ENCODE peak calls at places on chromosomes 13 and 19, in five cellular contexts. One of them, this sample, is unnamed.

GRCh38 chr13:107625648-107626047 is 589.7 kb downstream of the LIG4 start:
- DNase-seq in A549: no peak
- DNase-seq in heart left ventricle: no peak
- DNase-seq in hepatocyte: no peak
- DNase-seq in cardiac muscle cell: no peak
- DNase-seq in this sample: no peak

GRCh38 chr13:44516771-44517170 is 59.4 kb downstream of the TSC22D1 start:
- DNase-seq in heart left ventricle: no peak
- DNase-seq in hepatocyte: no peak
- DNase-seq in A549: no peak
- DNase-seq in cardiac muscle cell: no peak
- DNase-seq in this sample: no peak

GRCh38 chr13:112333756-112334543 is 42.2 kb upstream of the SPACA7 start:
- DNase-seq in hepatocyte: no peak
- DNase-seq in cardiac muscle cell: no peak
- DNase-seq in A549: peak
- DNase-seq in heart left ventricle: no peak
- DNase-seq in this sample: no peak

GRCh38 chr19:53927745-53928144 is 18.7 kb downstream of the CACNG7 start:
- DNase-seq in cardiac muscle cell: peak
- DNase-seq in hepatocyte: peak
- DNase-seq in A549: no peak
- DNase-seq in heart left ventricle: no peak
- DNase-seq in this sample: no peak

GRCh38 chr19:48490980-48491792 is 20.4 kb downstream of the LMTK3 start:
- DNase-seq in hepatocyte: peak
- DNase-seq in heart left ventricle: no peak
- DNase-seq in A549: peak
- DNase-seq in cardiac muscle cell: no peak
- DNase-seq in this sample: peak

GRCh38 chr19:39341122-39341719 is 1.0 kb upstream of the SAMD4B start:
- DNase-seq in hepatocyte: peak
- DNase-seq in heart left ventricle: peak
- DNase-seq in cardiac muscle cell: peak
- DNase-seq in A549: no peak
- DNase-seq in this sample: no peak

GRCh38 chr19:850221-850978 is 1.7 kb upstream of the ELANE start:
- DNase-seq in hepatocyte: peak
- DNase-seq in A549: peak
- DNase-seq in heart left ventricle: peak
- DNase-seq in cardiac muscle cell: peak
- DNase-seq in this sample: peak

GRCh38 chr19:48991823-48992570 is 1.1 kb downstream of the GYS1 start:
- DNase-seq in cardiac muscle cell: peak
- DNase-seq in heart left ventricle: peak
- DNase-seq in A549: peak
- DNase-seq in hepatocyte: peak
- DNase-seq in this sample: no peak

GRCh38 chr13:77028202-77028601 is 1.2 kb upstream of the FBXL3 start:
- DNase-seq in cardiac muscle cell: peak
- DNase-seq in hepatocyte: peak
- DNase-seq in heart left ventricle: peak
- DNase-seq in A549: no peak
- DNase-seq in this sample: no peak

GRCh38 chr13:30998548-30999140 is 66.2 kb downstream of the TEX26 start:
- DNase-seq in hepatocyte: peak
- DNase-seq in A549: no peak
- DNase-seq in heart left ventricle: no peak
- DNase-seq in cardiac muscle cell: peak
- DNase-seq in this sample: no peak

GRCh38 chr19:50667177-50667758 is 18.0 kb downstream of the C19orf81 start:
- DNase-seq in heart left ventricle: no peak
- DNase-seq in hepatocyte: no peak
- DNase-seq in cardiac muscle cell: no peak
- DNase-seq in A549: no peak
- DNase-seq in this sample: no peak

GRCh38 chr19:38152461-38153379 is 71.3 kb downstream of the DPF1 start:
- DNase-seq in cardiac muscle cell: peak
- DNase-seq in heart left ventricle: peak
- DNase-seq in A549: no peak
- DNase-seq in hepatocyte: no peak
- DNase-seq in this sample: no peak

GRCh38 chr19:2357279-2358206 is 2.5 kb upstream of the TMPRSS9 start:
- DNase-seq in heart left ventricle: no peak
- DNase-seq in A549: no peak
- DNase-seq in cardiac muscle cell: no peak
- DNase-seq in hepatocyte: no peak
- DNase-seq in this sample: no peak

GRCh38 chr19:4454952-4455738 is 2.4 kb downstream of the UBXN6 start:
- DNase-seq in hepatocyte: peak
- DNase-seq in heart left ventricle: no peak
- DNase-seq in cardiac muscle cell: peak
- DNase-seq in A549: no peak
- DNase-seq in this sample: no peak

GRCh38 chr13:23140492-23140891 is 40.3 kb upstream of the SGCG start:
- DNase-seq in hepatocyte: no peak
- DNase-seq in cardiac muscle cell: no peak
- DNase-seq in heart left ventricle: no peak
- DNase-seq in A549: no peak
- DNase-seq in this sample: no peak

GRCh38 chr19:13033819-13034611 is 38.7 kb downstream of the NFIX start:
- DNase-seq in cardiac muscle cell: peak
- DNase-seq in hepatocyte: peak
- DNase-seq in A549: peak
- DNase-seq in heart left ventricle: peak
- DNase-seq in this sample: peak

GRCh38 chr13:64591981-64592380 is 2638.2 kb downstream of the PCDH9 start:
- DNase-seq in heart left ventricle: no peak
- DNase-seq in A549: no peak
- DNase-seq in hepatocyte: no peak
- DNase-seq in cardiac muscle cell: peak
- DNase-seq in this sample: no peak

GRCh38 chr13:69660155-69660554 is 447.5 kb upstream of the ATXN8OS start:
- DNase-seq in cardiac muscle cell: no peak
- DNase-seq in heart left ventricle: no peak
- DNase-seq in hepatocyte: no peak
- DNase-seq in A549: no peak
- DNase-seq in this sample: no peak

GRCh38 chr13:33524086-33524485 is 238.5 kb upstream of the STARD13 start:
- DNase-seq in cardiac muscle cell: peak
- DNase-seq in hepatocyte: no peak
- DNase-seq in A549: no peak
- DNase-seq in heart left ventricle: no peak
- DNase-seq in this sample: no peak

GRCh38 chr13:94254737-94255136 is 224.7 kb downstream of the DCT start:
- DNase-seq in A549: no peak
- DNase-seq in cardiac muscle cell: no peak
- DNase-seq in hepatocyte: no peak
- DNase-seq in heart left ventricle: no peak
- DNase-seq in this sample: no peak

GRCh38 chr13:42883771-42884170 is 102.4 kb downstream of the FAM216B start:
- DNase-seq in heart left ventricle: peak
- DNase-seq in A549: no peak
- DNase-seq in cardiac muscle cell: peak
- DNase-seq in hepatocyte: peak
- DNase-seq in this sample: no peak

GRCh38 chr13:110853235-110853721 is 61.6 kb downstream of the ANKRD10 start:
- DNase-seq in cardiac muscle cell: peak
- DNase-seq in heart left ventricle: no peak
- DNase-seq in A549: no peak
- DNase-seq in hepatocyte: peak
- DNase-seq in this sample: no peak

GRCh38 chr13:41854758-41855157 is 106.2 kb downstream of the VWA8 start:
- DNase-seq in heart left ventricle: no peak
- DNase-seq in A549: no peak
- DNase-seq in cardiac muscle cell: peak
- DNase-seq in hepatocyte: no peak
- DNase-seq in this sample: no peak
- TF ChIP-seq CTCF in heart left ventricle: no peak
- TF ChIP-seq CTCF in A549: no peak
- TF ChIP-seq CTCF in cardiac muscle cell: no peak
- TF ChIP-seq CTCF in hepatocyte: no peak
- TF ChIP-seq CTCF in this sample: no peak

DNA sequence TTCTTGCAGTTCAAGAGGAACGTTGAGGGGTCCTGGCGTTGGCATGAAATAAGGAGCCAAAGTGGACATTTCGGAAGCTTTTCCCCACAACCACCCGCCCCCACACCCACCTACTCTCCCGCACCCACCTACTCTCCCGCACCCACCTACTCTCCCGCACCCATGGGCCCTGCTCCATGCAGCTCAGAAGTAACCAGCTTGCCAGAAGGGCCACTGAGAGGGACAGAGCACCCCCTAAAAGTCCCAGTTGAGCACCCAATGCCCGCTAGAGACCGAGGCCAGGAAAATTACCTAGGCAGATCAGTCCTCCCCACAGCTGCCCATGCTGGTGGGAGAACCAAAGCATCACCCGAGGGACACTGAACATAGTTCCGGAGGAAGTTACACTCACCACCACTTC is 11.8 kb downstream of the VSTM2B start:
- DNase-seq in hepatocyte: no peak
- DNase-seq in heart left ventricle: no peak
- DNase-seq in cardiac muscle cell: no peak
- DNase-seq in A549: no peak
- DNase-seq in this sample: peak
- H3K27ac ChIP-seq in hepatocyte: no peak
- H3K27ac ChIP-seq in heart left ventricle: no peak
- H3K27ac ChIP-seq in cardiac muscle cell: no peak
- H3K27ac ChIP-seq in A549: no peak
- H3K27ac ChIP-seq in this sample: no peak

DNA sequence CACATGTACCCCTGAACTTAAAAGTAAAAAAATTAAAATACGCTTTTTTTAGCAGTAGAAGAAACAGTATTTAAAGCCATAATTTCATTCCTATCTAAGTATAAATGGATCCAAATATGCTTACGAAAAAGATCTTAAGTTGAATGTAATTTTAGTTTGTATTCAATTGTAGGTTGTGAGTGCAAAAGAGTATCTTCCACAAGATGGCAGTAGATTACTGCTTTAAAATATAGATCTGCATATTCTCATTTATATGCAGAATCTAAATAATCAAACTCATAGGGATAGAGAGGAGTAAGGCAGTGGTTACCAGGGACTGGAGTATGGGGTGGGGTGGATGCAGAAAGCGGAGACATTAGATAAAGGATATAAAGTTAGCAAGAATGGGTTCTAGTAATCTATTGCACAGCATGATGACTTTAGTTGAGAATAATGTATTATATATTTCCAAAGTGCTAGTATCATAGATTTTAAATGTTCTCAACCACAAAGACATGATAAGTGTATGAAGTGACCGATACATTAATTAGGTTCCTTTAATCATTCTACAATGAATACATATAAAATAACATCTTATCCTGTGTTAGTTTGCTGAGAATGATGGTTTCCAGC is 14.2 kb downstream of the OR7A17 start:
- DNase-seq in A549: peak
- DNase-seq in cardiac muscle cell: peak
- DNase-seq in hepatocyte: no peak
- DNase-seq in heart left ventricle: no peak
- DNase-seq in this sample: no peak
- TF ChIP-seq CTCF in A549: peak
- TF ChIP-seq CTCF in cardiac muscle cell: peak
- TF ChIP-seq CTCF in hepatocyte: peak
- TF ChIP-seq CTCF in heart left ventricle: no peak
- TF ChIP-seq CTCF in this sample: peak

DNA sequence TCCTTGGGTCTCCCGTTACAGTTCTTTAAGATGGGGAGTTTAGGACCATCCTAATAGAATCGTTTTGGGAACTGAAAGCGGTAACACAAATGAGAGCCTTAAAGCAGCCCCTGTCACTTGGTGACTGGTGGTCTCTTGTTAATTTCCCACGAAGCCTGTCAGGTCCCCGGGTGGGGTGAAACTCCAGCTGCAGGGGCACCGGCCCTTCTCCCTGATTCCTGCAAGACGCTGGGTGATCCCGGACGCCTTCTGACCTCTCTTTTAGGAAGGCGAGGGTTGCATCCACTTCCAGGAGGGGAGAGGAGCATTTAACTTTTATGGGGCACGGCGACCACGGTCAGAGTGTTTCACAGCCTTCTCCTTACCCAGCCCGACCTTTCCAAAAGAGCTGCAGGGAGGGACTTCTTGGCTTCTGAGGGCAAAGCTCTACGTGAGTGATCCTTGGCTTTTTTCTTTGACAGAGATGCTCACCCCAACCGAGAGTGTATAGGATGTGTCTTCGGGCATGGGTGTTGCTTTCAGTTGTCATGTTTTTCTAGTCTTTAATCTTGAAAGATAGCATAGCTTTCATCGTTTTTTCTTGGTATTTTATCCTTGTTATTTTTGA is 688 bp downstream of the ZNF225 start:
- DNase-seq in heart left ventricle: peak
- DNase-seq in hepatocyte: no peak
- DNase-seq in A549: peak
- DNase-seq in cardiac muscle cell: no peak
- DNase-seq in this sample: no peak
- H3K27ac ChIP-seq in heart left ventricle: peak
- H3K27ac ChIP-seq in hepatocyte: peak
- H3K27ac ChIP-seq in A549: peak
- H3K27ac ChIP-seq in cardiac muscle cell: peak
- H3K27ac ChIP-seq in this sample: peak

GRCh38 chr13:20873348-20873747 is 29.2 kb downstream of the XPO4 start:
- DNase-seq in cardiac muscle cell: peak
- DNase-seq in hepatocyte: no peak
- DNase-seq in A549: no peak
- DNase-seq in heart left ventricle: no peak
- DNase-seq in this sample: no peak

GRCh38 chr13:20870829-20871228 is 31.7 kb downstream of the XPO4 start:
- DNase-seq in A549: no peak
- DNase-seq in heart left ventricle: no peak
- DNase-seq in hepatocyte: no peak
- DNase-seq in cardiac muscle cell: no peak
- DNase-seq in this sample: no peak

GRCh38 chr13:20867408-20867807 is 35.1 kb downstream of the XPO4 start:
- DNase-seq in A549: no peak
- DNase-seq in cardiac muscle cell: no peak
- DNase-seq in hepatocyte: no peak
- DNase-seq in heart left ventricle: no peak
- DNase-seq in this sample: no peak

GRCh38 chr13:20869540-20869939 is 33.0 kb downstream of the XPO4 start:
- DNase-seq in heart left ventricle: no peak
- DNase-seq in cardiac muscle cell: peak
- DNase-seq in hepatocyte: no peak
- DNase-seq in A549: no peak
- DNase-seq in this sample: no peak
- TF ChIP-seq CTCF in heart left ventricle: no peak
- TF ChIP-seq CTCF in cardiac muscle cell: peak
- TF ChIP-seq CTCF in hepatocyte: peak
- TF ChIP-seq CTCF in A549: no peak
- TF ChIP-seq CTCF in this sample: peak

GRCh38 chr19:32865326-32865725 is 4.2 kb downstream of the SLC7A9 start:
- DNase-seq in heart left ventricle: no peak
- DNase-seq in hepatocyte: no peak
- DNase-seq in cardiac muscle cell: no peak
- DNase-seq in A549: no peak
- DNase-seq in this sample: peak
- H3K27ac ChIP-seq in heart left ventricle: no peak
- H3K27ac ChIP-seq in hepatocyte: no peak
- H3K27ac ChIP-seq in cardiac muscle cell: no peak
- H3K27ac ChIP-seq in A549: no peak
- H3K27ac ChIP-seq in this sample: no peak

GRCh38 chr19:16514383-16515019 is 18.3 kb downstream of the C19orf44 start:
- DNase-seq in A549: no peak
- DNase-seq in cardiac muscle cell: no peak
- DNase-seq in heart left ventricle: no peak
- DNase-seq in hepatocyte: no peak
- DNase-seq in this sample: no peak
- TF ChIP-seq CTCF in A549: no peak
- TF ChIP-seq CTCF in cardiac muscle cell: no peak
- TF ChIP-seq CTCF in heart left ventricle: no peak
- TF ChIP-seq CTCF in hepatocyte: no peak
- TF ChIP-seq CTCF in this sample: no peak